ENCODE peak calls at places on chromosome 15, in ten cellular contexts. One of them, this sample, is unnamed.

GRCh38 chr15:72117448-72117697 is 577 bp downstream of the MYO9A start:
- DNase-seq in cardiac fibroblast: peak
- DNase-seq in WTC11: peak
- DNase-seq in HFFc6: peak
- DNase-seq in GM10248: peak
- DNase-seq in GM06990: no peak
- DNase-seq in GM12865: peak
- DNase-seq in H9: peak
- DNase-seq in SK-N-SH: peak
- DNase-seq in stomach: peak
- DNase-seq in this sample: peak

GRCh38 chr15:100596792-100597191 is 5.2 kb downstream of the LINS1 start:
- DNase-seq in GM06990: peak
- DNase-seq in GM12865: peak
- DNase-seq in stomach: peak
- DNase-seq in cardiac fibroblast: peak
- DNase-seq in HFFc6: no peak
- DNase-seq in GM10248: peak
- DNase-seq in H9: no peak
- DNase-seq in SK-N-SH: no peak
- DNase-seq in WTC11: no peak
- DNase-seq in this sample: no peak

GRCh38 chr15:91967935-91968605 is 114.6 kb downstream of the SLCO3A1 start:
- DNase-seq in GM10248: no peak
- DNase-seq in GM06990: no peak
- DNase-seq in SK-N-SH: no peak
- DNase-seq in H9: no peak
- DNase-seq in WTC11: no peak
- DNase-seq in cardiac fibroblast: no peak
- DNase-seq in GM12865: no peak
- DNase-seq in HFFc6: no peak
- DNase-seq in stomach: no peak
- DNase-seq in this sample: no peak

GRCh38 chr15:75696303-75696657 is 16.4 kb downstream of the CSPG4 start:
- DNase-seq in stomach: no peak
- DNase-seq in GM12865: peak
- DNase-seq in GM06990: no peak
- DNase-seq in cardiac fibroblast: no peak
- DNase-seq in GM10248: peak
- DNase-seq in SK-N-SH: no peak
- DNase-seq in H9: no peak
- DNase-seq in HFFc6: no peak
- DNase-seq in WTC11: no peak
- DNase-seq in this sample: no peak

GRCh38 chr15:36029606-36030005 is 483.6 kb upstream of the DPH6 start:
- DNase-seq in SK-N-SH: no peak
- DNase-seq in stomach: no peak
- DNase-seq in GM10248: no peak
- DNase-seq in GM12865: no peak
- DNase-seq in cardiac fibroblast: peak
- DNase-seq in HFFc6: peak
- DNase-seq in GM06990: no peak
- DNase-seq in WTC11: no peak
- DNase-seq in H9: no peak
- DNase-seq in this sample: no peak

GRCh38 chr15:64687167-64688085 is 88.0 kb downstream of the RBPMS2 start:
- DNase-seq in HFFc6: no peak
- DNase-seq in GM12865: no peak
- DNase-seq in GM06990: no peak
- DNase-seq in SK-N-SH: no peak
- DNase-seq in stomach: no peak
- DNase-seq in WTC11: no peak
- DNase-seq in GM10248: no peak
- DNase-seq in cardiac fibroblast: no peak
- DNase-seq in H9: peak
- DNase-seq in this sample: no peak

GRCh38 chr15:72231066-72231846 is at the start of gene PKM:
- DNase-seq in SK-N-SH: peak
- DNase-seq in GM10248: peak
- DNase-seq in WTC11: peak
- DNase-seq in stomach: peak
- DNase-seq in GM12865: peak
- DNase-seq in cardiac fibroblast: peak
- DNase-seq in H9: peak
- DNase-seq in HFFc6: peak
- DNase-seq in GM06990: peak
- DNase-seq in this sample: peak

GRCh38 chr15:84863480-84864428 is 20.7 kb upstream of the SLC28A1 start:
- DNase-seq in cardiac fibroblast: peak
- DNase-seq in WTC11: no peak
- DNase-seq in GM06990: no peak
- DNase-seq in SK-N-SH: no peak
- DNase-seq in H9: no peak
- DNase-seq in GM10248: no peak
- DNase-seq in GM12865: no peak
- DNase-seq in HFFc6: peak
- DNase-seq in stomach: no peak
- DNase-seq in this sample: no peak

GRCh38 chr15:83206387-83206970 is 1.1 kb downstream of the HDGFL3 start:
- DNase-seq in stomach: no peak
- DNase-seq in cardiac fibroblast: peak
- DNase-seq in GM12865: peak
- DNase-seq in GM06990: no peak
- DNase-seq in SK-N-SH: no peak
- DNase-seq in WTC11: no peak
- DNase-seq in H9: peak
- DNase-seq in HFFc6: no peak
- DNase-seq in GM10248: no peak
- DNase-seq in this sample: no peak

GRCh38 chr15:37891754-37892368 is 42.6 kb upstream of the TMCO5A start:
- DNase-seq in stomach: no peak
- DNase-seq in H9: peak
- DNase-seq in GM12865: peak
- DNase-seq in WTC11: no peak
- DNase-seq in cardiac fibroblast: peak
- DNase-seq in GM06990: no peak
- DNase-seq in SK-N-SH: peak
- DNase-seq in HFFc6: peak
- DNase-seq in GM10248: no peak
- DNase-seq in this sample: no peak

GRCh38 chr15:67701669-67702068 is 123.6 kb upstream of the SKOR1 start:
- DNase-seq in GM12865: no peak
- DNase-seq in cardiac fibroblast: peak
- DNase-seq in stomach: no peak
- DNase-seq in H9: no peak
- DNase-seq in SK-N-SH: no peak
- DNase-seq in HFFc6: peak
- DNase-seq in GM10248: no peak
- DNase-seq in GM06990: no peak
- DNase-seq in WTC11: no peak
- DNase-seq in this sample: no peak

GRCh38 chr15:32701863-32702262 is 15.9 kb upstream of the GREM1 start:
- DNase-seq in H9: no peak
- DNase-seq in GM12865: no peak
- DNase-seq in SK-N-SH: no peak
- DNase-seq in GM10248: no peak
- DNase-seq in HFFc6: no peak
- DNase-seq in WTC11: no peak
- DNase-seq in GM06990: no peak
- DNase-seq in cardiac fibroblast: peak
- DNase-seq in stomach: no peak
- DNase-seq in this sample: no peak

GRCh38 chr15:69305204-69305931 is 6.7 kb downstream of the PAQR5 start:
- DNase-seq in H9: no peak
- DNase-seq in GM12865: no peak
- DNase-seq in HFFc6: peak
- DNase-seq in GM06990: no peak
- DNase-seq in SK-N-SH: no peak
- DNase-seq in cardiac fibroblast: peak
- DNase-seq in stomach: no peak
- DNase-seq in GM10248: no peak
- DNase-seq in WTC11: no peak
- DNase-seq in this sample: no peak

GRCh38 chr15:69302929-69303328 is 4.2 kb downstream of the PAQR5 start:
- DNase-seq in stomach: no peak
- DNase-seq in GM10248: no peak
- DNase-seq in H9: no peak
- DNase-seq in HFFc6: no peak
- DNase-seq in cardiac fibroblast: no peak
- DNase-seq in GM06990: no peak
- DNase-seq in SK-N-SH: no peak
- DNase-seq in GM12865: no peak
- DNase-seq in WTC11: no peak
- DNase-seq in this sample: no peak

GRCh38 chr15:69304176-69304533 is 5.4 kb downstream of the PAQR5 start:
- DNase-seq in HFFc6: peak
- DNase-seq in cardiac fibroblast: peak
- DNase-seq in GM10248: no peak
- DNase-seq in SK-N-SH: no peak
- DNase-seq in WTC11: no peak
- DNase-seq in GM06990: no peak
- DNase-seq in GM12865: no peak
- DNase-seq in stomach: no peak
- DNase-seq in H9: no peak
- DNase-seq in this sample: no peak

GRCh38 chr15:69305933-69306568 is 7.3 kb downstream of the PAQR5 start:
- DNase-seq in stomach: no peak
- DNase-seq in WTC11: no peak
- DNase-seq in GM10248: no peak
- DNase-seq in SK-N-SH: no peak
- DNase-seq in GM12865: no peak
- DNase-seq in cardiac fibroblast: no peak
- DNase-seq in H9: no peak
- DNase-seq in GM06990: no peak
- DNase-seq in HFFc6: no peak
- DNase-seq in this sample: no peak

GRCh38 chr15:69303337-69304175 is 4.8 kb downstream of the PAQR5 start:
- DNase-seq in WTC11: no peak
- DNase-seq in GM12865: no peak
- DNase-seq in GM10248: no peak
- DNase-seq in GM06990: no peak
- DNase-seq in cardiac fibroblast: no peak
- DNase-seq in H9: no peak
- DNase-seq in SK-N-SH: no peak
- DNase-seq in stomach: no peak
- DNase-seq in HFFc6: no peak
- DNase-seq in this sample: no peak
- TF ChIP-seq CTCF in WTC11: peak
- TF ChIP-seq CTCF in GM12865: peak
- TF ChIP-seq CTCF in GM10248: no peak
- TF ChIP-seq CTCF in GM06990: peak
- TF ChIP-seq CTCF in cardiac fibroblast: peak
- TF ChIP-seq CTCF in H9: peak
- TF ChIP-seq CTCF in SK-N-SH: peak
- TF ChIP-seq CTCF in stomach: no peak
- TF ChIP-seq CTCF in HFFc6: peak
- TF ChIP-seq CTCF in this sample: peak

DNA sequence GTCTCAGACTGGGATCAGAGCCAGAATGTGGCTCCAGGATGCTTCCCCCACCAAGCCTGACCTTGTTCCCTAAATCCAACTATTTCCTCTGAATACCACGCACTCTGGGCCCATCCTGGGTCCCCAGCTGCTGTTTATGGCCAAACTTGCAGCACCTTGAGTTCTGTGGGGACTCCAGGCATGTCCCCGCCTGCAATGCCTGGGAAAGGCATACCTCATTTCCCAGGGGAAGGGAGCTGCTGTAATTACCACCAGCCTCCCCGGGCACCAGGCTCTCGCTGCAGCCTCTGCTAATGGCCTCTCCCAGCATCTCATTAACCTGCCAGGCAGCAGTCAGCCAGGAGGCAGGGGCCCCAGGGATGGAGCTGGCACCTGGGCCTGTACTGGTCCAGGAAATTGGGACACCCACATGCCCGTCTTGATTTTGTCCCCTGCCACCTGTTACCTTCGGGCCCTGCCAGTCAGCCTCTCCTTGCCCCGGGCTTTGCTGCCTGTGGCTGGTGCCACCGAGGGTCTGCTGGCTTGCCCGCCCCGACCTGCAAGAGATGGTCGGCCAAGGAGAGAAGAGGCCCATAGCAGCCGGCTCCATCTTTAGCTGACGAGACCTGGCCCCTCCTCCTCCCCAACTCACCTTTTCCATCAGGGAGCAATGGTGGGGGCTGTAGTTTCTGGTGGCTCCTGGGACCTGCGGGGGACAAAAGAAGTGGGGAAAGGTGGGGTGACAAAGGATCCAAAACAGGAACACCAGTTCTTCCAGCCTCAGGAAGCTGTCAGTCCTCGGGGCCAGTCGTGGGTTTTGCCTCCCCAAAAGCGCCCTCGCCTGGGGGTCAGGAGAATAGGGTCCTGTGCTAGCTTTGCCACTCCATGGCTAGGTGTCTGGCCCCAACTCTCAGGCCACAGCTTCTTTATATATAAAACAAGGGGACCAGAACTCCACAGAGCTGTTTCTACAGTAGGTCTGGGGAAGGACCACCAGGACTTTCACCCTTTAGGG is 4.3 kb downstream of the CCDC9B start:
- DNase-seq in SK-N-SH: no peak
- DNase-seq in stomach: no peak
- DNase-seq in H9: peak
- DNase-seq in GM06990: no peak
- DNase-seq in cardiac fibroblast: no peak
- DNase-seq in GM12865: peak
- DNase-seq in WTC11: peak
- DNase-seq in HFFc6: no peak
- DNase-seq in GM10248: peak
- DNase-seq in this sample: no peak
- TF ChIP-seq CTCF in SK-N-SH: no peak
- TF ChIP-seq CTCF in stomach: no peak
- TF ChIP-seq CTCF in H9: peak
- TF ChIP-seq CTCF in GM06990: peak
- TF ChIP-seq CTCF in cardiac fibroblast: peak
- TF ChIP-seq CTCF in GM12865: peak
- TF ChIP-seq CTCF in WTC11: no peak
- TF ChIP-seq CTCF in HFFc6: peak
- TF ChIP-seq CTCF in GM10248: peak
- TF ChIP-seq CTCF in this sample: peak

GRCh38 chr15:88028024-88028423 is 228.5 kb downstream of the NTRK3 start:
- DNase-seq in HFFc6: no peak
- DNase-seq in stomach: no peak
- DNase-seq in SK-N-SH: no peak
- DNase-seq in cardiac fibroblast: no peak
- DNase-seq in GM12865: no peak
- DNase-seq in WTC11: peak
- DNase-seq in GM06990: no peak
- DNase-seq in H9: peak
- DNase-seq in GM10248: no peak
- DNase-seq in this sample: no peak
- TF ChIP-seq CTCF in HFFc6: no peak
- TF ChIP-seq CTCF in stomach: no peak
- TF ChIP-seq CTCF in SK-N-SH: no peak
- TF ChIP-seq CTCF in cardiac fibroblast: no peak
- TF ChIP-seq CTCF in GM12865: no peak
- TF ChIP-seq CTCF in WTC11: peak
- TF ChIP-seq CTCF in GM06990: peak
- TF ChIP-seq CTCF in H9: peak
- TF ChIP-seq CTCF in GM10248: no peak
- TF ChIP-seq CTCF in this sample: no peak

DNA sequence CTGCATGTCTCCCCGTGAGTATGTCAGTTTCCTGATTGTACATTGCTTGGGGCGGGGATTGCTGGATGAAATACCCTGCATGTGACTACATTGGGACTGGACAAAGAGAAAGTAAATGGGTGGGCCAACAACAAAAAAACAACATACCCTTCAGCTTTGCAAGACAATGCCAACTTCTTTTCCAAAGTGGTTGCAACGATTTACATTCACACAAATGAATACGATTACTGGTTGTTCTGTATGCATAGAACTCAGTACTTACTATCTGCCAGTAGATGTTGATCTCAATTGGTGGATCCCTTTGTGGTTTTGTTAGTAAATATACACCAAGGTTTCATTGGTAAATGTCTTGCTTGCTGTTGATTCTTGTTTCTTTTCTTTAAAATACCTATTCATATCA is 908.4 kb downstream of the AGBL1 start:
- DNase-seq in stomach: no peak
- DNase-seq in GM06990: no peak
- DNase-seq in WTC11: no peak
- DNase-seq in HFFc6: no peak
- DNase-seq in cardiac fibroblast: no peak
- DNase-seq in GM12865: no peak
- DNase-seq in H9: no peak
- DNase-seq in SK-N-SH: no peak
- DNase-seq in GM10248: no peak
- DNase-seq in this sample: no peak
- TF ChIP-seq CTCF in stomach: no peak
- TF ChIP-seq CTCF in GM06990: no peak
- TF ChIP-seq CTCF in WTC11: no peak
- TF ChIP-seq CTCF in HFFc6: no peak
- TF ChIP-seq CTCF in cardiac fibroblast: no peak
- TF ChIP-seq CTCF in GM12865: no peak
- TF ChIP-seq CTCF in H9: no peak
- TF ChIP-seq CTCF in SK-N-SH: no peak
- TF ChIP-seq CTCF in GM10248: no peak
- TF ChIP-seq CTCF in this sample: no peak